ENCODE peak calls at places on chromosomes 1 and 21, in four cellular contexts. A is K562, V is HepG2, C is SK-N-SH. J is an unnamed sample.

GRCh38 chr1:218425647-218426342 is 80.7 kb downstream of the TGFB2 start:
- DNase-seq in V (peak), A (no peak), C (no peak), J (no peak)

GRCh38 chr1:160799641-160800040 is 3.7 kb downstream of the LY9 start:
- DNase-seq in A (no peak), C (no peak), V (no peak), J (no peak)

GRCh38 chr1:166062695-166063094 is 104.1 kb downstream of the FAM78B start:
- DNase-seq in C (peak), V (no peak), A (no peak), J (no peak)

GRCh38 chr1:83794384-83794783 is 204.5 kb downstream of the TTLL7 start:
- DNase-seq in V (no peak), A (no peak), C (no peak), J (no peak)

GRCh38 chr1:208604295-208604694 is 360.1 kb upstream of the PLXNA2 start:
- DNase-seq in V (no peak), A (no peak), C (no peak), J (no peak)

GRCh38 chr1:92902406-92902744 is 58.9 kb downstream of the DIPK1A start:
- DNase-seq in V (no peak), A (no peak), C (no peak), J (no peak)

GRCh38 chr21:44878053-44878982 is 4.8 kb upstream of the PTTG1IP start:
- DNase-seq in V (peak), A (no peak), C (no peak), J (no peak)

GRCh38 chr1:183942933-183943693 is 94.4 kb downstream of the COLGALT2 start:
- DNase-seq in C (no peak), V (no peak), A (no peak), J (no peak)

GRCh38 chr1:205515781-205516253 is 11.3 kb downstream of the CDK18 start:
- DNase-seq in A (peak), C (peak), V (peak), J (no peak)

GRCh38 chr1:161427733-161428516 is 60.2 kb upstream of the CFAP126 start:
- DNase-seq in V (peak), A (peak), C (peak), J (peak)

GRCh38 chr1:12472798-12473551 is 145.0 kb downstream of the DHRS3 start:
- DNase-seq in V (no peak), C (no peak), A (peak), J (no peak)

GRCh38 chr1:61213612-61214011 is 131.3 kb downstream of the NFIA start:
- DNase-seq in V (no peak), C (no peak), A (no peak), J (no peak)

GRCh38 chr1:33872275-33872674 is 8.4 kb downstream of the HMGB4 start:
- DNase-seq in A (no peak), C (no peak), V (no peak), J (no peak)

GRCh38 chr1:192654607-192655389 is 18.9 kb downstream of the RGS13 start:
- DNase-seq in V (no peak), A (no peak), C (no peak), J (no peak)

GRCh38 chr1:202844259-202844658 is 33.5 kb downstream of the PCAT6 start:
- DNase-seq in A (no peak), V (no peak), C (no peak), J (no peak)

GRCh38 chr1:235101558-235102258 is 26.9 kb downstream of the TOMM20 start:
- DNase-seq in A (no peak), C (no peak), V (no peak), J (no peak)

GRCh38 chr1:52296345-52296744 is 69.7 kb downstream of the CC2D1B start:
- DNase-seq in C (peak), V (peak), A (peak), J (no peak)

GRCh38 chr1:100757946-100758345 is 38.4 kb downstream of the VCAM1 start:
- DNase-seq in V (no peak), A (no peak), C (no peak), J (no peak)

GRCh38 chr1:180235077-180235501 is 5.0 kb downstream of the LHX4 start:
- DNase-seq in A (no peak), V (no peak), C (no peak), J (peak)

GRCh38 chr21:28160378-28160777 is 832.3 kb downstream of the LTN1 start:
- DNase-seq in A (no peak), C (no peak), V (no peak), J (no peak)

GRCh38 chr1:173149887-173150286 is 57.2 kb downstream of the TNFSF4 start:
- DNase-seq in V (no peak), A (no peak), C (no peak), J (no peak)

GRCh38 chr1:235011064-235011598 is 117.5 kb downstream of the TOMM20 start:
- DNase-seq in C (no peak), A (no peak), V (no peak), J (no peak)

GRCh38 chr1:161258439-161259386 is at the start of gene PCP4L1:
- DNase-seq in V (no peak), A (no peak), C (peak), J (peak)

DNA sequence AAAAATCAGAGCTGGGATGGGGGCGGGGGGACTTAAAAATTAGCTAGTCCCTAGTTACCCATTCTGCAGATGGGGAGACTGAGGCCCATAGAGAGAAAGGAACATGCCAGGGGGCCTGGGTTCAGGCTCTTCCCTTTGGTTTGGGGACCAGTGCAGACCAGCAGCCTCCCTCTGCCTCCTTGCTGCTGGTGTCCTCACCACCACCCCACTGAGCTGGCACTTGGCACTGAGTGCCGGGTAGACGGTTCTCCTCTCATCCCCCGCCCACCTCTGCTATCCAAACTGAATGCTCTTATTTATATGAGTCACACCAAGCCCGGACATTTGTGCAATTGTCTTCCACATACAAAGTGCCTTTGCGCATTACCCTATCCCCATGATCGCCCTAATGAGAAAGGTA is 39.2 kb downstream of the CAMK2N1 start:
- DNase-seq in C (no peak), V (no peak), A (no peak), J (no peak)
- TF ChIP-seq MAX in C (no peak), V (no peak), A (no peak), J (no peak)

GRCh38 chr1:238606896-238607295 is 716.2 kb upstream of the ZP4 start:
- DNase-seq in V (no peak), A (no peak), C (no peak), J (no peak)
- TF ChIP-seq FOXJ3 in V (no peak), A (no peak), C (no peak), J (no peak)

DNA sequence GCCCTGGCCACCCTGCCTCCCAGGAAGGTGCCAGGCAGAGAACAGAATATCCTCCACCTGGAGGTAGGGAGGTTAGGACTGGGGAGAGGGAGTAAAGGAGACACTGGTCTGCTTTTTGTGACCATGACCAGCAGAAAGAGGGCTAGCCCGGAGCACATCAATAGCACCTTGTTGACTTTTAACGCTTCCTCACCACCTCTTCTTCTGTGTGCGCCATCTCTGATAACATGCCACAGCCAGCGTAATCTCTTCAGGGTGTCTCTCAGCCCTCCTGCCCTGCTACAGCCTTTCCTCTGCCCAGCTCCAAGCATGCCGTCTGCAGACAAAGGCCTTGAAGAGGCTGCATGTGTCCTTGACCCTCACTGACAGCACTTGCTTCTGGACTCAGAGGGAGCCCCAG is 50.9 kb upstream of the GJA5 start:
- DNase-seq in C (no peak), A (no peak), V (no peak), J (no peak)
- TF ChIP-seq MAX in C (no peak), A (no peak), V (no peak), J (no peak)

GRCh38 chr1:71089536-71090270 is 8.9 kb upstream of the ZRANB2 start:
- DNase-seq in V (no peak), A (no peak), C (no peak), J (no peak)
- TF ChIP-seq FOXJ3 in V (no peak), A (no peak), C (no peak), J (no peak)

DNA sequence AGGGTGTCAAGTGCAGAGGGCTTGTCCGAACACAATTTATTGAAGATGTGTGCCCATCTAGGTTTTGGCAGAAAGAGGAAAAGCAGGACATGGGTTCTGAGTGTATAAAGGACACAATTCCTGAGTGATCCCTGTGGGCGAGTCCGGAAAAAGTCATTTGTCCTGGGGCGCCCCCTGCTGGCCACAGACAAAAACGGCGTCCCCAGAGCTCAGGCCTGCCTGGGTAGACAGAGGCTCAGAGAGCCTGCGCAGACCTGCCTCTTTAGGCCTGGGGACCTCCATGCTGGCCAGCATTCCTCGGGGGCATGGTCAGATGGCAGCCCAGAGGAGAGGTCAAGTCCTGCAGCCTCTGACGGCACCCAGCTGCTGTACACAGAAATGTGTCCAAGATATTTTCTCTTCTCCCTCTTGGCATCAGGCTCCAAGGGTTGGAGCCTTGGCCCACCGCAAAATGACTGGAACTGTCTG is 65.5 kb upstream of the LRP8 start:
- DNase-seq in V (peak), C (peak), A (peak), J (peak)
- TF ChIP-seq MAX in V (no peak), C (no peak), A (no peak), J (peak)

GRCh38 chr1:27538793-27539192 is 48.8 kb upstream of the WASF2 start:
- DNase-seq in C (no peak), V (no peak), A (no peak), J (no peak)
- TF ChIP-seq FOXJ3 in C (no peak), V (no peak), A (no peak), J (no peak)

GRCh38 chr1:32071758-32072621 is 749 bp upstream of the TMEM39B start:
- DNase-seq in A (no peak), C (no peak), V (peak), J (no peak)
- TF ChIP-seq MAX in A (no peak), C (no peak), V (no peak), J (no peak)

DNA sequence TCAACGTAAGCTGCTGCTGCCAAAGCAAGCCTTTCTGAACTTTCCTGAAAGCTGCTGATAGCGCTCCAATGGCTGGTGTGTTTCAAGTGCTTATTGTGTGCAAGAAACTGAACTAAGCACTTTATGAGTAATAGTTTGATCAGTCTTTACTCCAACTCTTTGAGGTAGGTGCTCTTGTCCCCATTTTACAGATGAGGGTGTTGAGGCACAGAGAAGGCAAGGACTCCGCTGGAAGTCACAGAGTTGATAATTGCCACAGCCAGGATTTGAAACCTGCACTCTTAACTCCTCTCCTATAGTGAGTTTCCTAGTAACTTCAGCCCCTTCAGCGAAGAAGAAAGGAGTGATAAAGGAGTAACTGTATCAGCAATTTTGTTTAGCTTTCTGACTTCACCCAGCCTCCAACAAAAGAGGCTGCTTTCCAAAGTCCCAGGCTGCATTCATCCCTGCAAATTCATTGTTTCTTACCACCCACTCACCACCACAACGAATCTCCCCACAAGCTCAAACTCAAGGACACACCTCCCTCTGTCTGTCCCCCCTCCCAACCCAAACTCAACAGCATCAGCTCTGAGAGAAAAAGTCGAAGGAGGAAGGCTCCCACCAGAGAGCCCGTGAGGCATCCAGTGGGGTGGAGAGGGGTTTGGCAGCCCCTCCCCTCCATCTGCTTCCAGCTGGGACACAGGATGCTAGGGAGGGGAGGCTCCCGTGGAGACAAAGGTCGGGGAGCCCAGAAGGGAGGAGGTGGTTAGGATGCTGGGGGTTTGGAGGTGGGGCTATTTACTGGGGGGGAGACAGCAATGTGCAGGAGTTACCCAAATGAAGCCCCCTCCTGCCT is 139.6 kb downstream of the NAV1 start:
- DNase-seq in C (no peak), A (no peak), V (no peak), J (peak)
- TF ChIP-seq FOXJ3 in C (no peak), A (no peak), V (no peak), J (no peak)

DNA sequence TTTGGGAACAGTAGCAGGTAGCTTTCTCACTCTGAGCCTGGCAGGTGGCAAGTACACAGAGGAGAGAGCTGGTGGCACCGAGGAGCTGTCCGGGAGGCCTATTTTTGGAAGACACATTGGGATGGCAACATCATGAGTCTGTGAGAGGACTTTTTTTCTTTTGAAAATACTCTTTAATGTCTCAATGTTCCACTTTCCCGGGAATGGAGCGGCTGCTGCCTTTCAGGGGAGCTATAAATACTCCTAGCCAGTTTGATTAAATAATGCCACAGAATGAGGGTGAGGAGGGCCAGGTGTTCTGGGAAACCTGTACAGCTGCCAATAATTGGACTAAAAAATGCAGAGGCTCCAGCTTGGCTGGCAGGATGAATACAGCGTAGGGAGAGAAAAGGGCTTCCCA is 93.3 kb upstream of the COG2 start:
- DNase-seq in V (no peak), C (no peak), A (no peak), J (no peak)
- TF ChIP-seq MAX in V (no peak), C (no peak), A (no peak), J (no peak)

GRCh38 chr1:18256318-18257235 is 149.0 kb downstream of the IGSF21 start:
- DNase-seq in A (peak), C (no peak), V (peak), J (peak)

GRCh38 chr1:18257775-18258174 is 150.2 kb downstream of the IGSF21 start:
- DNase-seq in V (no peak), A (no peak), C (no peak), J (no peak)

GRCh38 chr1:18249691-18250090 is 142.1 kb downstream of the IGSF21 start:
- DNase-seq in V (no peak), C (no peak), A (no peak), J (no peak)

GRCh38 chr1:18247151-18247550 is 139.6 kb downstream of the IGSF21 start:
- DNase-seq in C (no peak), A (no peak), V (no peak), J (no peak)

GRCh38 chr1:18253093-18253492 is 145.5 kb downstream of the IGSF21 start:
- DNase-seq in A (no peak), C (peak), V (no peak), J (no peak)
- TF ChIP-seq FOXJ3 in A (no peak), C (no peak), V (no peak), J (no peak)